ENCODE peak calls at places on chromosomes 4 and X, in eight cellular contexts. F is endodermal cell, A is astrocyte, H is prostate gland, T is heart left ventricle, C is tibial artery, S is IMR-90, B is cardiac muscle cell. Z is an unnamed sample.

GRCh38 chr4:88527787-88528186 is 4.2 kb upstream of the PYURF start:
- DNase-seq in S (no peak), C (no peak), T (no peak), A (no peak), H (no peak), B (no peak), F (no peak), Z (no peak)

GRCh38 chr4:133148690-133149363 is at the start of gene PCDH10:
- DNase-seq in T (peak; percentile 84), H (peak; percentile 86), S (peak; percentile 87), F (peak; percentile 99), C (peak; percentile 85), A (peak; percentile 90), B (peak; percentile 97), Z (peak; percentile 85)

GRCh38 chr4:13966241-13967195 is 339.0 kb upstream of the BOD1L1 start:
- DNase-seq in H (no peak), F (peak; percentile 62), A (peak; percentile 80), S (peak; percentile 82), T (no peak), B (peak; percentile 90), C (no peak), Z (peak; percentile 72)

GRCh38 chr4:164212134-164212533 is 541.8 kb upstream of the SMIM31 start:
- DNase-seq in A (peak; percentile 65), H (no peak), C (no peak), B (no peak), S (no peak), T (no peak), F (no peak), Z (peak; percentile 56)

GRCh38 chr4:47704693-47705325 is 133.1 kb downstream of the CORIN start:
- DNase-seq in H (peak; percentile 27), C (no peak), T (peak; percentile 67), B (peak; percentile 60), A (no peak), S (peak; percentile 37), F (peak; percentile 87), Z (peak; percentile 38)

GRCh38 chrX:112849010-112849409 is 8.4 kb upstream of the AMOT start:
- DNase-seq in H (no peak), F (no peak), C (no peak), B (peak; percentile 24), T (peak; percentile 33), A (no peak), S (peak; percentile 44), Z (no peak)

GRCh38 chr4:155322782-155323181 is 54.0 kb downstream of the MAP9 start:
- DNase-seq in F (no peak), A (no peak), C (no peak), H (no peak), S (no peak), T (no peak), B (no peak), Z (no peak)

GRCh38 chr4:1871471-1872021 is 353 bp downstream of the NSD2 start:
- DNase-seq in H (no peak), S (no peak), B (peak; percentile 20), C (no peak), T (peak; percentile 41), F (peak; percentile 77), A (no peak), Z (no peak)

GRCh38 chrX:31227250-31227649 is 155.4 kb upstream of the FTHL17 start:
- DNase-seq in H (no peak), B (no peak), A (peak; percentile 85), C (no peak), F (no peak), T (no peak), S (peak; percentile 76), Z (no peak)

GRCh38 chr4:76836860-76837564 is 60.9 kb downstream of the SOWAHB start:
- DNase-seq in C (peak; percentile 23), H (no peak), B (no peak), F (no peak), S (no peak), A (no peak), T (no peak), Z (no peak)

GRCh38 chr4:30719363-30720020 is 677 bp upstream of the PCDH7 start:
- DNase-seq in H (peak; percentile 69), S (peak; percentile 68), T (peak; percentile 70), C (peak; percentile 72), A (peak; percentile 70), F (peak; percentile 92), B (peak; percentile 65), Z (peak; percentile 52)

GRCh38 chrX:52923781-52924241 is 26.7 kb downstream of the FAM156B start:
- DNase-seq in B (peak; percentile 57), C (no peak), T (peak; percentile 62), H (no peak), F (peak; percentile 33), S (peak; percentile 69), A (peak; percentile 53), Z (peak; percentile 61)

GRCh38 chr4:3215256-3215655 is 33.7 kb upstream of the MSANTD1 start:
- DNase-seq in F (no peak), H (no peak), B (no peak), C (no peak), T (no peak), S (no peak), A (no peak), Z (no peak)

GRCh38 chr4:140052050-140052449 is 101.9 kb downstream of the MAML3 start:
- DNase-seq in S (peak; percentile 51), T (peak; percentile 44), C (peak; percentile 41), A (no peak), B (peak; percentile 66), F (peak; percentile 75), H (peak; percentile 30), Z (peak; percentile 51)

GRCh38 chr4:55819634-55820033 is at the start of gene EXOC1L:
- DNase-seq in T (no peak), F (peak; percentile 95), C (no peak), B (peak; percentile 52), S (no peak), H (no peak), A (no peak), Z (no peak)

GRCh38 chr4:5798946-5799345 is 87.9 kb downstream of the EVC start:
- DNase-seq in A (no peak), T (no peak), B (no peak), S (no peak), H (no peak), F (no peak), C (no peak), Z (no peak)

GRCh38 chr4:5799406-5799805 is 88.4 kb downstream of the EVC start:
- DNase-seq in S (no peak), H (no peak), T (no peak), A (no peak), B (no peak), F (no peak), C (no peak), Z (no peak)

GRCh38 chr4:5802565-5802964 is 90.3 kb downstream of the CRMP1 start:
- DNase-seq in B (no peak), T (no peak), H (no peak), C (no peak), S (no peak), F (no peak), A (no peak), Z (no peak)

GRCh38 chr4:5800496-5800895 is 89.5 kb downstream of the EVC start:
- DNase-seq in A (no peak), S (no peak), F (no peak), B (no peak), T (no peak), H (no peak), C (no peak), Z (no peak)

DNA sequence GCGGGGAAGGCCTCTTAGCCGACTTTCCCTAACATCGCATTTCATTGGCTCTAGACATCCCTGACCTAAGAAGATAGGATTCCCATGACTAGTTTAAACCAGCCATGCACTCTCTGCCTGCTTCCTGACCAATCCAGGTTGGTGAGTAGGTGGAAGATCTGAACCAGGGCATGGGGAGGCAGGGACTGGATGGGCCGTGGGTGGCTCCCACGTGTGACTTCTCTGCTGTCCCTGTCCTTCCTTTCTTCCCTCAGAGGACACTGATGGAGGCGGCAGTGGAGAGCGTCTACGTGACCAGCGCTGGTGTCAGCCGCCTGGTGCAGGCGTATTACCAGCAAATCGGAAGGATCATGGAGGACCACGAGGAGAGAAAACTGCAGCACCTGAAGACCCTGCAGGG is 90.7 kb downstream of the EVC start:
- DNase-seq in C (no peak), A (no peak), F (no peak), T (no peak), H (no peak), B (no peak), S (no peak), Z (no peak)
- H3K36me3 ChIP-seq in C (peaks cover 37% of the 10 kb centered on the region), A (peaks cover 27% of the 10 kb centered on the region), F (no peaks in the 10 kb centered on the region), T (peaks cover 7% of the 10 kb centered on the region), H (no peaks in the 10 kb centered on the region), B (peaks cover 7% of the 10 kb centered on the region), S (peaks cover 65% of the 10 kb centered on the region), Z (no peaks in the 10 kb centered on the region)

GRCh38 chr4:8428288-8429097 is 12.0 kb downstream of the ACOX3 start:
- DNase-seq in B (peak; percentile 92), S (peak; percentile 80), A (peak; percentile 56), F (peak; percentile 98), C (peak; percentile 78), H (peak; percentile 81), T (peak; percentile 91), Z (peak; percentile 85)
- TF ChIP-seq CTCF in B (peak; percentile 58), S (peak; percentile 42), A (peak; percentile 68), F (peak; percentile 61), C (no peak), H (peak; percentile 24), T (no peak), Z (peak; percentile 50)

GRCh38 chrX:154313147-154313546 is 17.6 kb downstream of the TKTL1 start:
- DNase-seq in H (no peak), C (no peak), S (no peak), A (no peak), F (no peak), B (no peak), T (peak; percentile 26), Z (no peak)
- H3K9me3 ChIP-seq in H (no peaks in the 10 kb centered on the region), C (no peaks in the 10 kb centered on the region), S (no peaks in the 10 kb centered on the region), A (no peaks in the 10 kb centered on the region), F (no peaks in the 10 kb centered on the region), B (no peaks in the 10 kb centered on the region), T (no peaks in the 10 kb centered on the region), Z (no peaks in the 10 kb centered on the region)

GRCh38 chr4:10087152-10087791 is 29.3 kb downstream of the WDR1 start:
- DNase-seq in T (no peak), C (no peak), H (no peak), A (no peak), B (no peak), S (no peak), F (no peak), Z (no peak)

GRCh38 chr4:10090467-10091250 is 25.9 kb downstream of the WDR1 start:
- DNase-seq in C (no peak), S (no peak), F (no peak), A (no peak), B (no peak), H (no peak), T (no peak), Z (no peak)

GRCh38 chr4:10088135-10089010 is 28.2 kb downstream of the WDR1 start:
- DNase-seq in F (no peak), A (no peak), T (peak; percentile 0), C (no peak), H (peak; percentile 31), B (no peak), S (no peak), Z (no peak)

GRCh38 chr4:10091531-10092181 is 24.9 kb downstream of the WDR1 start:
- DNase-seq in S (no peak), C (no peak), H (no peak), F (no peak), A (no peak), B (no peak), T (no peak), Z (no peak)

GRCh38 chr4:10089346-10089745 is 27.3 kb downstream of the WDR1 start:
- DNase-seq in F (peak; percentile 81), H (no peak), C (no peak), S (no peak), T (no peak), A (no peak), B (no peak), Z (peak; percentile 19)
- H3K36me3 ChIP-seq in F (peaks cover 96% of the 10 kb centered on the region), H (peaks cover 38% of the 10 kb centered on the region), C (peaks cover 83% of the 10 kb centered on the region), S (peaks cover 95% of the 10 kb centered on the region), T (peaks cover 68% of the 10 kb centered on the region), A (peaks cover 70% of the 10 kb centered on the region), B (peaks cover 60% of the 10 kb centered on the region), Z (peaks cover 29% of the 10 kb centered on the region)

Z was measured in PC-3.